ENCODE peak calls at places on chromosomes 4 and X, in five cellular contexts. One of them, this sample, is unnamed.

GRCh38 chr4:141391771-141392170 is 171.1 kb downstream of the ZNF330 start:
- DNase-seq in bronchial epithelial cell: peak; percentile 33
- DNase-seq in upper lobe of right lung: no peak
- DNase-seq in colonic mucosa: no peak
- DNase-seq in aorta: no peak
- DNase-seq in this sample: no peak

GRCh38 chr4:85717366-85717765 is 242.4 kb downstream of the ARHGAP24 start:
- DNase-seq in bronchial epithelial cell: no peak
- DNase-seq in upper lobe of right lung: no peak
- DNase-seq in colonic mucosa: no peak
- DNase-seq in aorta: no peak
- DNase-seq in this sample: no peak

GRCh38 chrX:24657671-24658410 is 10.7 kb upstream of the PCYT1B start:
- DNase-seq in bronchial epithelial cell: no peak
- DNase-seq in upper lobe of right lung: no peak
- DNase-seq in colonic mucosa: no peak
- DNase-seq in aorta: no peak
- DNase-seq in this sample: no peak

GRCh38 chr4:163679189-163679588 is 184.7 kb downstream of the TMA16 start:
- DNase-seq in bronchial epithelial cell: peak; percentile 25
- DNase-seq in upper lobe of right lung: no peak
- DNase-seq in colonic mucosa: no peak
- DNase-seq in aorta: no peak
- DNase-seq in this sample: no peak

GRCh38 chrX:46376246-46376885 is 168.9 kb downstream of the ZNF674 start:
- DNase-seq in bronchial epithelial cell: peak; percentile 58
- DNase-seq in upper lobe of right lung: no peak
- DNase-seq in colonic mucosa: peak; percentile 22
- DNase-seq in aorta: no peak
- DNase-seq in this sample: peak; percentile 20

GRCh38 chr4:7767966-7768365 is 171.7 kb downstream of the AFAP1 start:
- DNase-seq in bronchial epithelial cell: no peak
- DNase-seq in upper lobe of right lung: no peak
- DNase-seq in colonic mucosa: no peak
- DNase-seq in aorta: peak; percentile 23
- DNase-seq in this sample: no peak

GRCh38 chr4:14196141-14196540 is 568.6 kb upstream of the BOD1L1 start:
- DNase-seq in bronchial epithelial cell: peak; percentile 43
- DNase-seq in upper lobe of right lung: peak; percentile 67
- DNase-seq in colonic mucosa: peak; percentile 24
- DNase-seq in aorta: peak; percentile 55
- DNase-seq in this sample: no peak

GRCh38 chr4:174999407-174999806 is 81.2 kb downstream of the ADAM29 start:
- DNase-seq in bronchial epithelial cell: peak; percentile 69
- DNase-seq in upper lobe of right lung: no peak
- DNase-seq in colonic mucosa: no peak
- DNase-seq in aorta: no peak
- DNase-seq in this sample: no peak

DNA sequence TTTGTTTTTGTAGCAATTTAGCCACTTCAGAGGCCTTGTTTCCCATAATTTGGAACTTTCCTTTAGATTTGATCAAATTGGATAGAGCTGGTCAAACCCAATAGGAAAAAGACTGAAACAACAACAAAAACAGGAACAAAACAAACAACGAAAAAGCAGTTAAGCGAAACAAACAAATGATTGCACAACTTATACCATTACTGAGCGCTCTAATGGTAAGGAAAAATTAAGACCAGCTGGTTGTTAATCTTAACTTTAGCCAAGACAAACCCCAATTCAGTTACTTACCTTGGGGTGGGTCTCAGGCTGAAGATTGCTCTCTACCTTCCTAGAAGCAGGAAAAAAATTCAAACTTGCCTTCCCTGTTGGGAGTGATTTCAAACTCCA is 38.3 kb downstream of the SPCS3 start:
- DNase-seq in bronchial epithelial cell: no peak
- DNase-seq in upper lobe of right lung: no peak
- DNase-seq in colonic mucosa: no peak
- DNase-seq in aorta: no peak
- DNase-seq in this sample: no peak
- H3K4me3 ChIP-seq in bronchial epithelial cell: no peak overlapping the region
- H3K4me3 ChIP-seq in upper lobe of right lung: no peak overlapping the region
- H3K4me3 ChIP-seq in colonic mucosa: no peak overlapping the region
- H3K4me3 ChIP-seq in aorta: no peak overlapping the region
- H3K4me3 ChIP-seq in this sample: no peak overlapping the region

GRCh38 chr4:103948244-103949018 is 228.6 kb upstream of the TACR3 start:
- DNase-seq in bronchial epithelial cell: peak; percentile 35
- DNase-seq in upper lobe of right lung: no peak
- DNase-seq in colonic mucosa: no peak
- DNase-seq in aorta: no peak
- DNase-seq in this sample: no peak

GRCh38 chr4:103947617-103948016 is 227.8 kb upstream of the TACR3 start:
- DNase-seq in bronchial epithelial cell: peak; percentile 31
- DNase-seq in upper lobe of right lung: no peak
- DNase-seq in colonic mucosa: no peak
- DNase-seq in aorta: no peak
- DNase-seq in this sample: no peak
- H3K4me3 ChIP-seq in bronchial epithelial cell: no peak overlapping the region
- H3K4me3 ChIP-seq in upper lobe of right lung: no peak overlapping the region
- H3K4me3 ChIP-seq in colonic mucosa: no peak overlapping the region
- H3K4me3 ChIP-seq in aorta: no peak overlapping the region
- H3K4me3 ChIP-seq in this sample: no peak overlapping the region

DNA sequence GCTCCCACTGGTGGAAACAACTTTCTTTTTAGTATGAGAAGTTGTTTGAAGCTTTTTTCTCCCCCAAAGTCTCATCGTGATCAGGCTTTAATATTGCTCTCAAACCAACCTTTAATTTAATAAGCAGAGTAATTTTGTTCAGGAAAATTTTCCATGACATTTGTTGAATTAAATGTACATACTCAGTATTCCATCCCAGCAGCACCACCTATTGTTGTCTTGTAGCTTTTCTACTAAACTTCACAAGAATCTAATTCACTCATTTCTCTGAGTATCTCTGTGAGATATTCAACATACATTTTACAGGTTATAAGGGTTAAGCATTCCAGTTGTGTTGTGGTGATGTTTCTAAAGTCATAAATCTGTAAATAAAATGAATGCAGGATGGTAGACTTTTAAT is 218.3 kb upstream of the HAND2 start:
- DNase-seq in bronchial epithelial cell: no peak
- DNase-seq in upper lobe of right lung: no peak
- DNase-seq in colonic mucosa: no peak
- DNase-seq in aorta: no peak
- DNase-seq in this sample: no peak
- H3K4me3 ChIP-seq in bronchial epithelial cell: no peak overlapping the region
- H3K4me3 ChIP-seq in upper lobe of right lung: no peak overlapping the region
- H3K4me3 ChIP-seq in colonic mucosa: no peak overlapping the region
- H3K4me3 ChIP-seq in aorta: no peak overlapping the region
- H3K4me3 ChIP-seq in this sample: no peak overlapping the region

GRCh38 chr4:78766026-78766425 is 10.1 kb upstream of the BMP2K start:
- DNase-seq in bronchial epithelial cell: no peak
- DNase-seq in upper lobe of right lung: no peak
- DNase-seq in colonic mucosa: no peak
- DNase-seq in aorta: no peak
- DNase-seq in this sample: no peak
- H3K4me3 ChIP-seq in bronchial epithelial cell: no peak overlapping the region
- H3K4me3 ChIP-seq in upper lobe of right lung: no peak overlapping the region
- H3K4me3 ChIP-seq in colonic mucosa: no peak overlapping the region
- H3K4me3 ChIP-seq in aorta: no peak overlapping the region
- H3K4me3 ChIP-seq in this sample: no peak overlapping the region

GRCh38 chr4:112633477-112634235 is 3.1 kb downstream of the ZGRF1 start:
- DNase-seq in bronchial epithelial cell: peak; percentile 29
- DNase-seq in upper lobe of right lung: no peak
- DNase-seq in colonic mucosa: no peak
- DNase-seq in aorta: no peak
- DNase-seq in this sample: no peak
- H3K4me3 ChIP-seq in bronchial epithelial cell: no peak overlapping the region
- H3K4me3 ChIP-seq in upper lobe of right lung: no peak overlapping the region
- H3K4me3 ChIP-seq in colonic mucosa: no peak overlapping the region
- H3K4me3 ChIP-seq in aorta: no peak overlapping the region
- H3K4me3 ChIP-seq in this sample: no peak overlapping the region